ENCODE peak calls at places on chromosomes 5 and 9, in seven cellular contexts. One of them, this sample, is unnamed. For H3K36me3 and H3K4me1, the result is how much of the 10 kb centered on the place peaks cover.

GRCh38 chr5:96433066-96433447 is at the start of gene PCSK1:
- DNase-seq in GM23248: peak
- DNase-seq in right lobe of liver: no peak
- DNase-seq in heart right ventricle: no peak
- DNase-seq in lung: no peak
- DNase-seq in tibial artery: no peak
- DNase-seq in SK-N-SH: peak
- DNase-seq in this sample: no peak

GRCh38 chr5:14775857-14776256 is 95.7 kb downstream of the ANKH start:
- DNase-seq in GM23248: peak
- DNase-seq in right lobe of liver: no peak
- DNase-seq in heart right ventricle: peak
- DNase-seq in lung: peak
- DNase-seq in tibial artery: no peak
- DNase-seq in SK-N-SH: no peak
- DNase-seq in this sample: no peak

GRCh38 chr9:26812217-26812616 is 80.4 kb downstream of the CAAP1 start:
- DNase-seq in GM23248: no peak
- DNase-seq in right lobe of liver: no peak
- DNase-seq in heart right ventricle: no peak
- DNase-seq in lung: no peak
- DNase-seq in tibial artery: no peak
- DNase-seq in SK-N-SH: no peak
- DNase-seq in this sample: no peak

GRCh38 chr9:37371565-37372464 is 50.7 kb upstream of the GRHPR start:
- DNase-seq in GM23248: peak
- DNase-seq in right lobe of liver: no peak
- DNase-seq in heart right ventricle: no peak
- DNase-seq in lung: no peak
- DNase-seq in tibial artery: no peak
- DNase-seq in SK-N-SH: no peak
- DNase-seq in this sample: no peak

GRCh38 chr5:93193756-93194155 is 387.3 kb downstream of the NR2F1-AS1 start:
- DNase-seq in GM23248: no peak
- DNase-seq in right lobe of liver: no peak
- DNase-seq in heart right ventricle: no peak
- DNase-seq in lung: no peak
- DNase-seq in tibial artery: no peak
- DNase-seq in SK-N-SH: no peak
- DNase-seq in this sample: peak

GRCh38 chr5:41763537-41763936 is 106.7 kb downstream of the OXCT1 start:
- DNase-seq in GM23248: no peak
- DNase-seq in right lobe of liver: no peak
- DNase-seq in heart right ventricle: no peak
- DNase-seq in lung: no peak
- DNase-seq in tibial artery: no peak
- DNase-seq in SK-N-SH: no peak
- DNase-seq in this sample: no peak

GRCh38 chr9:129141066-129142041 is 30.1 kb downstream of the PTPA start:
- DNase-seq in GM23248: peak
- DNase-seq in right lobe of liver: peak
- DNase-seq in heart right ventricle: peak
- DNase-seq in lung: peak
- DNase-seq in tibial artery: peak
- DNase-seq in SK-N-SH: no peak
- DNase-seq in this sample: peak

GRCh38 chr9:101592788-101593187 is 2.0 kb downstream of the PPP3R2 start:
- DNase-seq in GM23248: peak
- DNase-seq in right lobe of liver: no peak
- DNase-seq in heart right ventricle: no peak
- DNase-seq in lung: no peak
- DNase-seq in tibial artery: no peak
- DNase-seq in SK-N-SH: no peak
- DNase-seq in this sample: no peak

GRCh38 chr9:70529833-70530232 is 115.4 kb upstream of the KLF9 start:
- DNase-seq in GM23248: no peak
- DNase-seq in right lobe of liver: no peak
- DNase-seq in heart right ventricle: no peak
- DNase-seq in lung: no peak
- DNase-seq in tibial artery: no peak
- DNase-seq in SK-N-SH: no peak
- DNase-seq in this sample: no peak

DNA sequence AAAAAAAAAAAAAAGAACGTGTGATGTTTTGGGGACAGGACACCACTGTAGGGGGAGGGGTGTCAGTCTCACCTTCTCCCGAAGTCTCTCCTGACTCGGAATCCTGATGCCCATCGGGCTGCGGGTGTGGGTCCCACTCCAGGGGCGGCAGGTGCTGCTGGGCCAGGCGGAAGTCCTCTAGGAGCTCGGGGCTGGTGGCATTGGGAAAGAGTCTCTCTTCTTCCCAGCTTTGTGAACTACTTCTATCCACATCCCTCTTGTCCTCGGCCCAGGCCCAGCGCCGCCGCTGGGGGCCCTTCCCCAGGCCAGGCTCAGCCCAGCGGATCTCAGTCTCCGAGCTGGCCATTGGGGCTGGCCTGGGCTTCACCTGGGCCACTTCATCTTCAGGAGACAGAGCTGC is 6.8 kb downstream of the AKNA start:
- DNase-seq in GM23248: no peak
- DNase-seq in right lobe of liver: no peak
- DNase-seq in heart right ventricle: no peak
- DNase-seq in lung: no peak
- DNase-seq in tibial artery: no peak
- DNase-seq in SK-N-SH: no peak
- DNase-seq in this sample: no peak
- H3K36me3 ChIP-seq in GM23248: under half
- H3K36me3 ChIP-seq in right lobe of liver: under half
- H3K36me3 ChIP-seq in heart right ventricle: under half
- H3K36me3 ChIP-seq in lung: under half
- H3K36me3 ChIP-seq in tibial artery: under half
- H3K36me3 ChIP-seq in SK-N-SH: under half
- H3K36me3 ChIP-seq in this sample: under half

DNA sequence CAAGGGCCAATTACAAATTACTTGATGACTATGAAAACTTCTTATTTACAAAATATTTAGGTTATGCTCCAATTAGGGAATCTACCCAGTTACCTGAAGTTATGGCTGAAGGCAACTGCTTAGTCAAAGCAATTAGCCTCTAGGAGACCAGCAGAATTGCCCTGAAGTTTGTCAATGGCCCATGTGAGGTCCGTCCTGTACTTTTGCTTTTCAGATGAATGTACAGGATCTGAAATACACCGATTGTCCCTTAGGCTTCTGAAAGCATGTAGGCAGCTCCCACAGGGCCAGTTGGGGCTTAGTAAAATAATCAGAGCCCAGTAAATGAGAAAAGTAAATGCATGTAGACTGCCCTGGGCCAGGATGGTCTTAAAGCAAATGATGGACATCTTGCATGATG is 93.3 kb downstream of the DAPK1 start:
- DNase-seq in GM23248: no peak
- DNase-seq in right lobe of liver: no peak
- DNase-seq in heart right ventricle: no peak
- DNase-seq in lung: no peak
- DNase-seq in tibial artery: no peak
- DNase-seq in SK-N-SH: no peak
- DNase-seq in this sample: no peak
- H3K4me1 ChIP-seq in GM23248: under half
- H3K4me1 ChIP-seq in right lobe of liver: under half
- H3K4me1 ChIP-seq in heart right ventricle: under half
- H3K4me1 ChIP-seq in lung: under half
- H3K4me1 ChIP-seq in tibial artery: under half
- H3K4me1 ChIP-seq in SK-N-SH: under half
- H3K4me1 ChIP-seq in this sample: under half

GRCh38 chr9:131448818-131449217 is 53.9 kb upstream of the POMT1 start:
- DNase-seq in GM23248: no peak
- DNase-seq in right lobe of liver: no peak
- DNase-seq in heart right ventricle: no peak
- DNase-seq in lung: no peak
- DNase-seq in tibial artery: no peak
- DNase-seq in SK-N-SH: no peak
- DNase-seq in this sample: no peak
- H3K36me3 ChIP-seq in GM23248: half or more
- H3K36me3 ChIP-seq in right lobe of liver: under half
- H3K36me3 ChIP-seq in heart right ventricle: under half
- H3K36me3 ChIP-seq in lung: under half
- H3K36me3 ChIP-seq in tibial artery: half or more
- H3K36me3 ChIP-seq in SK-N-SH: half or more
- H3K36me3 ChIP-seq in this sample: half or more

DNA sequence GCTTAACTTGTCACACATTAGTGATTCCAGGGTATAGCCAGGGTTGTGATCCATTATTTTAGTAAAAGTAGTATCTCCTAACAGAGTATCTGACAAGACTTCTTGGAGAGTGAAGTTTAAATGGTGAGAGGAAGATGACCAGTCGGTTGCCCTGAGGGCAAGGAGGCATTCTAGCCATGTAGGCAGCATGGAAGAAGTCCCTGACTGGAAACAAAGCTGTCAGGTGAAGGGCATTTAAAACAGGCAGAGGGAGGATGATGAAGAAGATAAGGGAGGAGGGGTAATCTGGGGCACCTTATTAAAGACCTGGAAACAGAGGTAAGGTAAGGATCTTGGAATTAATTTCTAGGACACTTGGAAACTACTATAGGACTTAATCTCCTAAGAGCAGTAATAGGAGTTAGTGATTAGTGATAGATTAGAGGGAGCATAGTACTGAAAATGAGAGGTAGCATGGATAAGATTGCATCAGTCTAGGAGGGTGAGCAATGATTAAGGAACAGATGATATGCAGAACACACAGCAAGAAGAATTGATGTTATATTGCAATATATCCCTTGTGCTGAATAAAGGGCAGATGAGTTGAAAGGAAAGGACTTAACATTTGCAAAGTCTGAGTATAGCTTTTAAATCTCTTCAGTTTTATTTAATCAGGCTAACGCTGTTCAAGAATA is 9.5 kb downstream of the KIF2A start:
- DNase-seq in GM23248: peak
- DNase-seq in right lobe of liver: no peak
- DNase-seq in heart right ventricle: no peak
- DNase-seq in lung: no peak
- DNase-seq in tibial artery: no peak
- DNase-seq in SK-N-SH: no peak
- DNase-seq in this sample: no peak
- H3K4me1 ChIP-seq in GM23248: under half
- H3K4me1 ChIP-seq in right lobe of liver: under half
- H3K4me1 ChIP-seq in heart right ventricle: under half
- H3K4me1 ChIP-seq in lung: under half
- H3K4me1 ChIP-seq in tibial artery: under half
- H3K4me1 ChIP-seq in SK-N-SH: under half
- H3K4me1 ChIP-seq in this sample: under half

GRCh38 chr5:140710899-140711552 is 10.8 kb downstream of the ZMAT2 start:
- DNase-seq in GM23248: peak
- DNase-seq in right lobe of liver: peak
- DNase-seq in heart right ventricle: peak
- DNase-seq in lung: peak
- DNase-seq in tibial artery: peak
- DNase-seq in SK-N-SH: peak
- DNase-seq in this sample: peak
- H3K36me3 ChIP-seq in GM23248: under half
- H3K36me3 ChIP-seq in right lobe of liver: under half
- H3K36me3 ChIP-seq in heart right ventricle: under half
- H3K36me3 ChIP-seq in lung: under half
- H3K36me3 ChIP-seq in tibial artery: under half
- H3K36me3 ChIP-seq in SK-N-SH: under half
- H3K36me3 ChIP-seq in this sample: under half

GRCh38 chr9:116944714-116945534 is 257.8 kb downstream of the TRIM32 start:
- DNase-seq in GM23248: no peak
- DNase-seq in right lobe of liver: no peak
- DNase-seq in heart right ventricle: no peak
- DNase-seq in lung: no peak
- DNase-seq in tibial artery: no peak
- DNase-seq in SK-N-SH: no peak
- DNase-seq in this sample: no peak
- H3K4me1 ChIP-seq in GM23248: under half
- H3K4me1 ChIP-seq in right lobe of liver: under half
- H3K4me1 ChIP-seq in heart right ventricle: under half
- H3K4me1 ChIP-seq in lung: under half
- H3K4me1 ChIP-seq in tibial artery: under half
- H3K4me1 ChIP-seq in SK-N-SH: under half
- H3K4me1 ChIP-seq in this sample: under half

GRCh38 chr9:131441441-131441840 is 47.6 kb downstream of the PRRC2B start:
- DNase-seq in GM23248: no peak
- DNase-seq in right lobe of liver: no peak
- DNase-seq in heart right ventricle: no peak
- DNase-seq in lung: no peak
- DNase-seq in tibial artery: peak
- DNase-seq in SK-N-SH: no peak
- DNase-seq in this sample: no peak
- H3K36me3 ChIP-seq in GM23248: half or more
- H3K36me3 ChIP-seq in right lobe of liver: under half
- H3K36me3 ChIP-seq in heart right ventricle: under half
- H3K36me3 ChIP-seq in lung: half or more
- H3K36me3 ChIP-seq in tibial artery: half or more
- H3K36me3 ChIP-seq in SK-N-SH: half or more
- H3K36me3 ChIP-seq in this sample: half or more

DNA sequence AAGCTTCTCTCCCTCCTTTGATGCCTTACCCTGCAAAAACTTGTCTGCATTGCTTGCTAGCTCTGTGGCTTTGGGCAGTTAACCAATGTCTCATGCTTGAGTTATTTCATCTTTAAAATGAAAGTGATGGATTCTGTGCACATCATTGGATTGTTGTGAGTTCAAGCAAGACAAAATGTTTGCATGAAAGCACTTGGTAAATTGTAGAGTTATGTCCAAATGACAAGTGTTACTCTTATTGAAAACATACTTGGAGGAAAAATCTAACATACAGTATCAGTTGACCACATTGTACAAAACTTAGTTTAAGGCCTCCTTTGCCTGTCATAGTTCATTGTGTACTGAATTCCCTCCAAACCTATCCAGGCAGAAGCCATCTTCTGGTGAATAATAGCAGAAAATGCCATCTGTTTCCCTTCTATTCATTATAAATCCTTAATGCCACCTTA is 30.0 kb downstream of the TGFBR1 start:
- DNase-seq in GM23248: peak
- DNase-seq in right lobe of liver: no peak
- DNase-seq in heart right ventricle: no peak
- DNase-seq in lung: no peak
- DNase-seq in tibial artery: no peak
- DNase-seq in SK-N-SH: no peak
- DNase-seq in this sample: no peak
- H3K4me1 ChIP-seq in GM23248: under half
- H3K4me1 ChIP-seq in right lobe of liver: under half
- H3K4me1 ChIP-seq in heart right ventricle: under half
- H3K4me1 ChIP-seq in lung: under half
- H3K4me1 ChIP-seq in tibial artery: under half
- H3K4me1 ChIP-seq in SK-N-SH: under half
- H3K4me1 ChIP-seq in this sample: under half

GRCh38 chr5:66015296-66015960 is 89.1 kb downstream of the ERBIN start:
- DNase-seq in GM23248: no peak
- DNase-seq in right lobe of liver: no peak
- DNase-seq in heart right ventricle: no peak
- DNase-seq in lung: no peak
- DNase-seq in tibial artery: no peak
- DNase-seq in SK-N-SH: no peak
- DNase-seq in this sample: no peak
- H3K36me3 ChIP-seq in GM23248: half or more
- H3K36me3 ChIP-seq in right lobe of liver: under half
- H3K36me3 ChIP-seq in heart right ventricle: under half
- H3K36me3 ChIP-seq in lung: under half
- H3K36me3 ChIP-seq in tibial artery: under half
- H3K36me3 ChIP-seq in SK-N-SH: half or more
- H3K36me3 ChIP-seq in this sample: under half